ENCODE peak calls at places on chromosome 1, in nine cellular contexts. J is GM12864; I is NCI-H1105 treated with DMSO at 0.1 percent for 48 hours; N is GF-D8; D is pulmonary artery endothelial cell; T is activated CD4-positive, alpha-beta T cell treated with anti-CD3 and anti-CD28 coated beads, Interleukin-2, amount 50 U/mL, for 24 hours; F is T-helper 17 cell; M is left lobe of liver; H is posterior vena cava. E is an unnamed sample.

GRCh38 chr1:244302889-244303609 is 148.7 kb downstream of the ADSS2 start:
- DNase-seq in M (no peak), F (no peak), T (no peak), D (no peak), H (peak; percentile 40), I (no peak), N (no peak), J (no peak), E (no peak)

GRCh38 chr1:38584408-38585037 is 275.0 kb downstream of the RRAGC start:
- DNase-seq in N (no peak), D (no peak), I (no peak), J (no peak), F (no peak), H (no peak), M (no peak), T (no peak), E (no peak)

GRCh38 chr1:177227978-177228720 is 57.4 kb downstream of the BRINP2 start:
- DNase-seq in I (peak; percentile 9), M (no peak), H (no peak), N (no peak), D (no peak), J (no peak), T (no peak), F (no peak), E (no peak)

GRCh38 chr1:10863916-10864315 is 67.5 kb upstream of the CASZ1 start:
- DNase-seq in F (no peak), T (no peak), I (no peak), D (no peak), N (no peak), M (no peak), J (no peak), H (no peak), E (no peak)

GRCh38 chr1:230103341-230104173 is 36.5 kb downstream of the GALNT2 start:
- DNase-seq in I (no peak), H (no peak), N (no peak), T (no peak), M (no peak), F (no peak), D (no peak), J (no peak), E (no peak)

GRCh38 chr1:176691251-176692228 is 228.6 kb downstream of the PAPPA2 start:
- DNase-seq in M (peak; percentile 55), N (no peak), T (no peak), D (no peak), H (no peak), J (peak; percentile 33), F (no peak), I (peak; percentile 82), E (peak; percentile 4)

GRCh38 chr1:229855999-229856650 is 210.9 kb upstream of the GALNT2 start:
- DNase-seq in M (no peak), N (no peak), H (no peak), T (no peak), J (peak; percentile 66), I (no peak), D (no peak), F (no peak), E (no peak)

GRCh38 chr1:240906477-240906876 is 294.5 kb upstream of the GREM2 start:
- DNase-seq in I (peak; percentile 37), D (no peak), M (no peak), H (no peak), J (no peak), F (no peak), N (no peak), T (no peak), E (no peak)

GRCh38 chr1:180252638-180253536 is 22.8 kb downstream of the LHX4 start:
- DNase-seq in F (peak; percentile 38), T (peak; percentile 60), J (peak; percentile 29), M (peak; percentile 75), I (peak; percentile 46), H (peak; percentile 92), D (peak; percentile 8), N (peak; percentile 19), E (peak; percentile 44)

GRCh38 chr1:172351761-172352161 is 68.7 kb upstream of the C1orf105 start:
- DNase-seq in D (no peak), F (no peak), N (no peak), I (no peak), J (no peak), T (no peak), H (no peak), M (no peak), E (peak; percentile 59)